ENCODE peak calls at places on chromosome 9, in nine cellular contexts. S is choroid plexus epithelial cell; O is KBM-7; X is Karpas-422; A is stimulated activated CD4-positive, alpha-beta T cell treated with anti-CD3 and anti-CD28 coated beads, Interleukin-2, amount 100 ng/mL, for 24 hours; F is C1 segment of cervical spinal cord; Y is central memory CD4-positive, alpha-beta T cell; P is iris pigment epithelial cell; B is nucleus accumbens. U is an unnamed sample.

GRCh38 chr9:128421474-128422010 is 885 bp downstream of the CERCAM start:
- DNase-seq in S (no peak), O (peak; percentile 49), X (no peak), A (peak; percentile 5), F (no peak), Y (no peak), P (peak; percentile 31), B (no peak), U (no peak)

GRCh38 chr9:106534800-106535199 is 328.2 kb upstream of the ZNF462 start:
- DNase-seq in S (no peak), O (no peak), X (no peak), A (no peak), F (no peak), Y (no peak), P (no peak), B (no peak), U (no peak)

GRCh38 chr9:75088646-75089368 is 493 bp downstream of the OSTF1 start:
- DNase-seq in S (peak; percentile 56), O (peak; percentile 83), X (peak; percentile 86), A (peak; percentile 10), F (peak; percentile 30), Y (no peak), P (peak; percentile 56), B (peak; percentile 43), U (peak; percentile 51)

GRCh38 chr9:7760014-7760415 is 39.6 kb downstream of the DMAC1 start:
- DNase-seq in S (peak; percentile 9), O (no peak), X (no peak), A (no peak), F (no peak), Y (no peak), P (no peak), B (no peak), U (peak; percentile 4)

GRCh38 chr9:6873862-6874261 is 116.1 kb downstream of the KDM4C start:
- DNase-seq in S (peak; percentile 63), O (no peak), X (no peak), A (no peak), F (no peak), Y (no peak), P (peak; percentile 54), B (no peak), U (no peak)

GRCh38 chr9:9117866-9118265 is 1318.3 kb upstream of the DMAC1 start:
- DNase-seq in S (no peak), O (no peak), X (no peak), A (no peak), F (no peak), Y (no peak), P (no peak), B (no peak), U (no peak)

GRCh38 chr9:128120741-128121465 is 6.6 kb downstream of the PTGES2 start:
- DNase-seq in S (no peak), O (no peak), X (no peak), A (no peak), F (no peak), Y (no peak), P (no peak), B (no peak), U (peak; percentile 59)

GRCh38 chr9:126723807-126724172 is 81.0 kb upstream of the ZBTB43 start:
- DNase-seq in S (peak; percentile 29), O (peak; percentile 45), X (no peak), A (no peak), F (no peak), Y (no peak), P (peak; percentile 27), B (peak; percentile 60), U (no peak)

GRCh38 chr9:108521063-108521462 is 334.7 kb downstream of the ACTL7B start:
- DNase-seq in S (peak; percentile 81), O (no peak), X (no peak), A (no peak), F (no peak), Y (no peak), P (peak; percentile 71), B (no peak), U (no peak)

GRCh38 chr9:89839427-89839826 is 234.6 kb downstream of the GADD45G start:
- DNase-seq in S (no peak), O (no peak), X (no peak), A (no peak), F (no peak), Y (no peak), P (no peak), B (no peak), U (no peak)

GRCh38 chr9:93651521-93651950 is 75.2 kb downstream of the PHF2 start:
- DNase-seq in S (no peak), O (no peak), X (no peak), A (no peak), F (no peak), Y (no peak), P (no peak), B (no peak), U (no peak)

GRCh38 chr9:2354856-2355255 is 266.7 kb upstream of the VLDLR start:
- DNase-seq in S (no peak), O (no peak), X (no peak), A (no peak), F (no peak), Y (no peak), P (no peak), B (no peak), U (no peak)

GRCh38 chr9:2311920-2312319 is 296.8 kb downstream of the SMARCA2 start:
- DNase-seq in S (no peak), O (no peak), X (no peak), A (no peak), F (no peak), Y (no peak), P (no peak), B (no peak), U (no peak)

GRCh38 chr9:92808726-92809451 is 44.3 kb upstream of the BICD2 start:
- DNase-seq in S (peak; percentile 79), O (peak; percentile 78), X (no peak), A (peak; percentile 69), F (no peak), Y (peak; percentile 36), P (peak; percentile 79), B (no peak), U (no peak)

GRCh38 chr9:87793292-87793691 is 67.4 kb downstream of the CTSL start:
- DNase-seq in S (peak; percentile 96), O (no peak), X (no peak), A (no peak), F (no peak), Y (no peak), P (peak; percentile 96), B (no peak), U (no peak)

GRCh38 chr9:85909390-85909789 is 31.6 kb upstream of the NAA35 start:
- DNase-seq in S (no peak), O (peak; percentile 7), X (no peak), A (no peak), F (no peak), Y (no peak), P (no peak), B (no peak), U (no peak)

GRCh38 chr9:16688814-16689213 is 181.7 kb downstream of the BNC2 start:
- DNase-seq in S (peak; percentile 45), O (no peak), X (no peak), A (no peak), F (no peak), Y (no peak), P (no peak), B (no peak), U (no peak)

GRCh38 chr9:36284226-36284625 is 26.0 kb upstream of the GNE start:
- DNase-seq in S (no peak), O (no peak), X (no peak), A (no peak), F (no peak), Y (no peak), P (no peak), B (no peak), U (no peak)

GRCh38 chr9:96858018-96858573 is 3.8 kb upstream of the ZNF782 start:
- DNase-seq in S (peak; percentile 78), O (no peak), X (no peak), A (no peak), F (no peak), Y (no peak), P (peak; percentile 87), B (no peak), U (no peak)

GRCh38 chr9:89720721-89721660 is 116.2 kb downstream of the GADD45G start:
- DNase-seq in S (no peak), O (no peak), X (no peak), A (no peak), F (no peak), Y (no peak), P (no peak), B (no peak), U (peak; percentile 69)

GRCh38 chr9:81417299-81417675 is 272.1 kb downstream of the TLE1 start:
- DNase-seq in S (no peak), O (no peak), X (no peak), A (no peak), F (no peak), Y (no peak), P (no peak), B (no peak), U (no peak)

GRCh38 chr9:35293381-35293780 is 131.6 kb downstream of the UNC13B start:
- DNase-seq in S (no peak), O (no peak), X (no peak), A (no peak), F (no peak), Y (no peak), P (no peak), B (no peak), U (no peak)

GRCh38 chr9:114098021-114098659 is 952 bp downstream of the KIF12 start:
- DNase-seq in S (no peak), O (peak; percentile 29), X (no peak), A (peak; percentile 35), F (no peak), Y (no peak), P (no peak), B (peak; percentile 61), U (no peak)

GRCh38 chr9:92147030-92147853 is 32.0 kb upstream of the SPTLC1 start:
- DNase-seq in S (peak; percentile 95), O (peak; percentile 95), X (no peak), A (no peak), F (no peak), Y (no peak), P (peak; percentile 96), B (no peak), U (no peak)

GRCh38 chr9:1047605-1048235 is 2.4 kb upstream of the DMRT2 start:
- DNase-seq in S (peak; percentile 5), O (no peak), X (no peak), A (peak; percentile 20), F (no peak), Y (no peak), P (peak; percentile 3), B (no peak), U (no peak)

GRCh38 chr9:120876842-120877240 is at the start of gene PHF19:
- DNase-seq in S (peak; percentile 34), O (no peak), X (peak; percentile 81), A (peak; percentile 62), F (peak; percentile 59), Y (no peak), P (peak; percentile 52), B (no peak), U (no peak)